ENCODE peak calls at places on chromosomes 3 and 15, in seven cellular contexts. K is NCI-H446, Y is upper lobe of right lung, V is GM04503, G is NCI-H524, O is iPS-NIHi11, M is nephron progenitor cell. J is an unnamed sample.

GRCh38 chr3:42500091-42500490 is 2.4 kb upstream of the VIPR1 start:
- DNase-seq in K (no peak), Y (peak), V (no peak), G (no peak), O (no peak), M (no peak), J (no peak)

GRCh38 chr3:2847062-2847841 is 262.9 kb downstream of the IL5RA start:
- DNase-seq in K (no peak), Y (no peak), V (no peak), G (no peak), O (no peak), M (no peak), J (no peak)

GRCh38 chr3:128178782-128179473 is 25.6 kb downstream of the EEFSEC start:
- DNase-seq in K (no peak), Y (no peak), V (no peak), G (no peak), O (no peak), M (no peak), J (no peak)

GRCh38 chr3:54882114-54882833 is 45.6 kb downstream of the LRTM1 start:
- DNase-seq in K (no peak), Y (no peak), V (peak), G (no peak), O (no peak), M (no peak), J (peak)

GRCh38 chr15:25775317-25775912 is 87.7 kb downstream of the ATP10A start:
- DNase-seq in K (no peak), Y (no peak), V (peak), G (no peak), O (peak), M (no peak), J (no peak)

GRCh38 chr3:187902041-187902471 is 156.8 kb upstream of the BCL6 start:
- DNase-seq in K (no peak), Y (no peak), V (no peak), G (no peak), O (no peak), M (no peak), J (no peak)

GRCh38 chr3:67704322-67704721 is 49.9 kb upstream of the SUCLG2 start:
- DNase-seq in K (no peak), Y (no peak), V (no peak), G (no peak), O (no peak), M (no peak), J (no peak)

GRCh38 chr3:74041068-74041675 is 416.4 kb upstream of the PDZRN3 start:
- DNase-seq in K (no peak), Y (no peak), V (no peak), G (no peak), O (no peak), M (no peak), J (no peak)

GRCh38 chr3:119181765-119182164 is 8.4 kb downstream of the UPK1B start:
- DNase-seq in K (no peak), Y (no peak), V (no peak), G (no peak), O (peak), M (no peak), J (no peak)

GRCh38 chr3:119315600-119316312 is 21.6 kb downstream of the ARHGAP31 start:
- DNase-seq in K (no peak), Y (no peak), V (no peak), G (no peak), O (no peak), M (no peak), J (no peak)

GRCh38 chr15:90106522-90107117 is 4.4 kb upstream of the IDH2 start:
- DNase-seq in K (peak), Y (no peak), V (no peak), G (peak), O (peak), M (peak), J (no peak)

GRCh38 chr3:124685481-124685880 is 44.8 kb upstream of the UMPS start:
- DNase-seq in K (no peak), Y (no peak), V (no peak), G (no peak), O (no peak), M (no peak), J (no peak)

GRCh38 chr15:59296181-59296617 is 76.5 kb downstream of the MYO1E start:
- DNase-seq in K (no peak), Y (no peak), V (peak), G (no peak), O (no peak), M (peak), J (no peak)

GRCh38 chr3:53196575-53197407 is 35.8 kb downstream of the PRKCD start:
- DNase-seq in K (no peak), Y (no peak), V (no peak), G (peak), O (no peak), M (peak), J (no peak)

GRCh38 chr15:21270474-21270873 is 169.8 kb downstream of the POTEB3 start:
- DNase-seq in K (no peak), Y (no peak), V (no peak), G (no peak), O (no peak), M (no peak), J (no peak)

GRCh38 chr3:171833775-171834460 is 9.2 kb upstream of the TMEM212 start:
- DNase-seq in K (peak), Y (no peak), V (no peak), G (no peak), O (no peak), M (no peak), J (no peak)

GRCh38 chr3:190183121-190183520 is 62.4 kb upstream of the P3H2 start:
- DNase-seq in K (peak), Y (no peak), V (peak), G (no peak), O (peak), M (no peak), J (no peak)

GRCh38 chr15:43329222-43329959 is 982 bp downstream of the LCMT2 start:
- DNase-seq in K (no peak), Y (no peak), V (peak), G (no peak), O (no peak), M (peak), J (no peak)

GRCh38 chr15:29805043-29805707 is 17.1 kb downstream of the TJP1 start:
- DNase-seq in K (peak), Y (no peak), V (peak), G (no peak), O (no peak), M (no peak), J (no peak)

GRCh38 chr3:156674911-156675743 is 737 bp downstream of the TIPARP start:
- DNase-seq in K (peak), Y (peak), V (no peak), G (peak), O (peak), M (peak), J (peak)

J was measured in tibial nerve.